ENCODE peak calls at places on chromosomes 4 and X, in six cellular contexts. One of them, this sample, is unnamed.

GRCh38 chr4:156312261-156312847 is 358.7 kb upstream of the CTSO start:
- DNase-seq in stromal cell of bone marrow: no peak
- DNase-seq in left cardiac atrium: no peak
- DNase-seq in CD4-positive, CD25-positive, alpha-beta regulatory T cell: no peak
- DNase-seq in naive thymus-derived CD8-positive, alpha-beta T cell: no peak
- DNase-seq in tibial artery: no peak
- DNase-seq in this sample: no peak

GRCh38 chr4:112234952-112235609 is 3.5 kb downstream of the AP1AR start:
- DNase-seq in naive thymus-derived CD8-positive, alpha-beta T cell: peak; percentile 46
- DNase-seq in left cardiac atrium: peak; percentile 65
- DNase-seq in stromal cell of bone marrow: peak; percentile 83
- DNase-seq in tibial artery: peak; percentile 73
- DNase-seq in CD4-positive, CD25-positive, alpha-beta regulatory T cell: peak; percentile 62
- DNase-seq in this sample: peak; percentile 76

GRCh38 chr4:6245246-6246169 is 24.1 kb upstream of the WFS1 start:
- DNase-seq in stromal cell of bone marrow: no peak
- DNase-seq in naive thymus-derived CD8-positive, alpha-beta T cell: no peak
- DNase-seq in tibial artery: no peak
- DNase-seq in left cardiac atrium: no peak
- DNase-seq in CD4-positive, CD25-positive, alpha-beta regulatory T cell: no peak
- DNase-seq in this sample: peak; percentile 74

GRCh38 chr4:55661398-55662056 is 25.4 kb upstream of the NMU start:
- DNase-seq in stromal cell of bone marrow: no peak
- DNase-seq in CD4-positive, CD25-positive, alpha-beta regulatory T cell: no peak
- DNase-seq in tibial artery: no peak
- DNase-seq in left cardiac atrium: no peak
- DNase-seq in naive thymus-derived CD8-positive, alpha-beta T cell: no peak
- DNase-seq in this sample: no peak

GRCh38 chr4:59966758-59967157 is 1233.4 kb upstream of the ADGRL3 start:
- DNase-seq in stromal cell of bone marrow: no peak
- DNase-seq in naive thymus-derived CD8-positive, alpha-beta T cell: no peak
- DNase-seq in CD4-positive, CD25-positive, alpha-beta regulatory T cell: no peak
- DNase-seq in left cardiac atrium: no peak
- DNase-seq in tibial artery: no peak
- DNase-seq in this sample: no peak

GRCh38 chrX:134604701-134605271 is 53.5 kb downstream of the PLAC1 start:
- DNase-seq in CD4-positive, CD25-positive, alpha-beta regulatory T cell: no peak
- DNase-seq in naive thymus-derived CD8-positive, alpha-beta T cell: no peak
- DNase-seq in stromal cell of bone marrow: no peak
- DNase-seq in tibial artery: no peak
- DNase-seq in left cardiac atrium: peak; percentile 35
- DNase-seq in this sample: peak; percentile 53

GRCh38 chr4:42391981-42392380 is 5.3 kb upstream of the SHISA3 start:
- DNase-seq in tibial artery: no peak
- DNase-seq in naive thymus-derived CD8-positive, alpha-beta T cell: no peak
- DNase-seq in stromal cell of bone marrow: no peak
- DNase-seq in CD4-positive, CD25-positive, alpha-beta regulatory T cell: no peak
- DNase-seq in left cardiac atrium: peak; percentile 42
- DNase-seq in this sample: no peak

GRCh38 chrX:29478336-29479069 is 736.9 kb upstream of the MAGEB2 start:
- DNase-seq in left cardiac atrium: no peak
- DNase-seq in CD4-positive, CD25-positive, alpha-beta regulatory T cell: no peak
- DNase-seq in stromal cell of bone marrow: no peak
- DNase-seq in tibial artery: no peak
- DNase-seq in naive thymus-derived CD8-positive, alpha-beta T cell: no peak
- DNase-seq in this sample: peak; percentile 54

GRCh38 chr4:149113804-149114430 is 671.7 kb upstream of the NR3C2 start:
- DNase-seq in left cardiac atrium: no peak
- DNase-seq in CD4-positive, CD25-positive, alpha-beta regulatory T cell: no peak
- DNase-seq in naive thymus-derived CD8-positive, alpha-beta T cell: no peak
- DNase-seq in stromal cell of bone marrow: peak; percentile 61
- DNase-seq in tibial artery: no peak
- DNase-seq in this sample: no peak

GRCh38 chr4:88702780-88703179 is 5.2 kb upstream of the NAP1L5 start:
- DNase-seq in stromal cell of bone marrow: no peak
- DNase-seq in tibial artery: no peak
- DNase-seq in CD4-positive, CD25-positive, alpha-beta regulatory T cell: no peak
- DNase-seq in naive thymus-derived CD8-positive, alpha-beta T cell: no peak
- DNase-seq in left cardiac atrium: no peak
- DNase-seq in this sample: no peak

GRCh38 chrX:68721991-68722860 is 74.8 kb downstream of the STARD8 start:
- DNase-seq in left cardiac atrium: no peak
- DNase-seq in naive thymus-derived CD8-positive, alpha-beta T cell: no peak
- DNase-seq in stromal cell of bone marrow: no peak
- DNase-seq in tibial artery: no peak
- DNase-seq in CD4-positive, CD25-positive, alpha-beta regulatory T cell: no peak
- DNase-seq in this sample: no peak

GRCh38 chr4:3321295-3321889 is 28.6 kb downstream of the RGS12 start:
- DNase-seq in CD4-positive, CD25-positive, alpha-beta regulatory T cell: no peak
- DNase-seq in left cardiac atrium: peak; percentile 66
- DNase-seq in stromal cell of bone marrow: no peak
- DNase-seq in tibial artery: peak; percentile 59
- DNase-seq in naive thymus-derived CD8-positive, alpha-beta T cell: no peak
- DNase-seq in this sample: peak; percentile 45

GRCh38 chrX:2466876-2467656 is 33.7 kb downstream of the DHRSX start:
- DNase-seq in CD4-positive, CD25-positive, alpha-beta regulatory T cell: no peak
- DNase-seq in tibial artery: no peak
- DNase-seq in stromal cell of bone marrow: no peak
- DNase-seq in naive thymus-derived CD8-positive, alpha-beta T cell: no peak
- DNase-seq in left cardiac atrium: no peak
- DNase-seq in this sample: no peak

GRCh38 chrX:118807151-118808017 is 16.2 kb upstream of the ZCCHC12 start:
- DNase-seq in tibial artery: peak; percentile 68
- DNase-seq in naive thymus-derived CD8-positive, alpha-beta T cell: peak; percentile 5
- DNase-seq in CD4-positive, CD25-positive, alpha-beta regulatory T cell: peak; percentile 29
- DNase-seq in stromal cell of bone marrow: peak; percentile 21
- DNase-seq in left cardiac atrium: no peak
- DNase-seq in this sample: peak; percentile 62

GRCh38 chrX:50471390-50471789 is 765 bp upstream of the DGKK start:
- DNase-seq in stromal cell of bone marrow: no peak
- DNase-seq in naive thymus-derived CD8-positive, alpha-beta T cell: no peak
- DNase-seq in tibial artery: no peak
- DNase-seq in CD4-positive, CD25-positive, alpha-beta regulatory T cell: no peak
- DNase-seq in left cardiac atrium: no peak
- DNase-seq in this sample: peak; percentile 50

GRCh38 chr4:152356428-152357034 is 179.4 kb downstream of the FBXW7 start:
- DNase-seq in naive thymus-derived CD8-positive, alpha-beta T cell: no peak
- DNase-seq in CD4-positive, CD25-positive, alpha-beta regulatory T cell: no peak
- DNase-seq in stromal cell of bone marrow: no peak
- DNase-seq in left cardiac atrium: no peak
- DNase-seq in tibial artery: no peak
- DNase-seq in this sample: no peak

This sample was measured in islet precursor cell.